ENCODE peak calls at places on chromosomes 11 and 22, in nine cellular contexts. I is esophagus muscularis mucosa, K is H9, O is AG04450, D is A549, Q is left ventricle myocardium inferior, X is AG10803, L is mammary epithelial cell, F is mucosa of descending colon. U is an unnamed sample.

GRCh38 chr22:35839811-35840739 is 122.4 kb downstream of the APOL5 start:
- DNase-seq in I (peak), X (peak), L (peak), O (peak), F (peak), Q (peak), K (peak), D (peak), U (peak)

GRCh38 chr22:28977481-28977971 is 84.1 kb downstream of the C22orf31 start:
- DNase-seq in L (peak), D (peak), O (no peak), F (no peak), K (no peak), X (no peak), I (no peak), Q (no peak), U (no peak)

GRCh38 chr11:68338041-68338800 is 25.8 kb downstream of the LRP5 start:
- DNase-seq in Q (no peak), K (no peak), L (peak), X (peak), I (no peak), D (peak), F (no peak), O (peak), U (no peak)

GRCh38 chr22:28442951-28443876 is 236.4 kb downstream of the TTC28 start:
- DNase-seq in K (peak), F (peak), X (peak), D (no peak), I (no peak), O (no peak), Q (peak), L (peak), U (no peak)

GRCh38 chr22:35397095-35397904 is 2.6 kb upstream of the MCM5 start:
- DNase-seq in F (no peak), D (peak), Q (no peak), L (no peak), I (no peak), X (no peak), O (no peak), K (no peak), U (no peak)

GRCh38 chr11:94243571-94244229 is 60.7 kb upstream of the IZUMO1R start:
- DNase-seq in L (no peak), I (no peak), O (no peak), X (no peak), Q (no peak), F (no peak), D (no peak), K (no peak), U (no peak)

GRCh38 chr11:44403587-44404322 is 93.8 kb upstream of the ALX4 start:
- DNase-seq in F (no peak), I (no peak), Q (no peak), L (no peak), X (no peak), O (no peak), K (no peak), D (no peak), U (no peak)

GRCh38 chr11:69949327-69949726 is 128.8 kb upstream of the ANO1 start:
- DNase-seq in X (peak), D (peak), L (peak), Q (peak), K (peak), I (no peak), O (no peak), F (peak), U (no peak)

GRCh38 chr11:18731949-18732821 is 6.2 kb upstream of the IGSF22 start:
- DNase-seq in I (no peak), K (peak), D (peak), L (peak), X (peak), O (no peak), F (no peak), Q (peak), U (no peak)

GRCh38 chr22:44724859-44725258 is 22.9 kb downstream of the PRR5 start:
- DNase-seq in X (no peak), I (no peak), F (no peak), K (no peak), O (no peak), L (no peak), Q (no peak), D (no peak), U (no peak)

GRCh38 chr22:18110194-18110943 is at the start of gene TUBA8:
- DNase-seq in Q (peak), X (peak), F (no peak), D (no peak), L (peak), O (no peak), I (no peak), K (peak), U (no peak)

GRCh38 chr11:9527481-9528140 is 45.9 kb upstream of the WEE1 start:
- DNase-seq in I (no peak), L (peak), D (peak), F (no peak), X (peak), K (no peak), Q (no peak), O (peak), U (no peak)

GRCh38 chr11:65421204-65422103 is 1.1 kb upstream of the NEAT1 start:
- DNase-seq in D (peak), K (peak), I (peak), O (peak), X (peak), L (peak), Q (peak), F (peak), U (peak)

GRCh38 chr11:131198161-131198560 is 172.3 kb upstream of the NTM start:
- DNase-seq in I (no peak), F (no peak), K (no peak), X (no peak), O (no peak), D (no peak), Q (no peak), L (no peak), U (no peak)

GRCh38 chr11:69699213-69699612 is 4.6 kb downstream of the FGF19 start:
- DNase-seq in F (no peak), O (no peak), Q (no peak), L (no peak), K (no peak), I (no peak), D (no peak), X (peak), U (no peak)

GRCh38 chr11:64245401-64245796 is 1.3 kb downstream of the PPP1R14B start:
- DNase-seq in X (no peak), Q (no peak), L (no peak), O (no peak), F (peak), I (no peak), D (no peak), K (no peak), U (no peak)

GRCh38 chr11:68904458-68904847 is 762 bp downstream of the IGHMBP2 start:
- DNase-seq in L (peak), X (no peak), D (peak), Q (peak), I (no peak), O (no peak), K (no peak), F (no peak), U (no peak)

GRCh38 chr11:79396674-79397073 is 44.2 kb downstream of the TENM4 start:
- DNase-seq in I (no peak), O (no peak), D (no peak), X (no peak), F (no peak), K (peak), Q (no peak), L (no peak), U (no peak)

GRCh38 chr11:7020183-7020917 is at the start of the genes NLRP14 and ZNF214:
- DNase-seq in I (peak), O (peak), X (peak), K (peak), D (peak), F (peak), L (peak), Q (peak), U (peak)

GRCh38 chr11:70095541-70096252 is 17.6 kb downstream of the ANO1 start:
- DNase-seq in L (no peak), D (no peak), X (no peak), I (no peak), Q (no peak), O (no peak), F (no peak), K (no peak), U (no peak)

GRCh38 chr11:99419991-99420390 is 399.2 kb downstream of the CNTN5 start:
- DNase-seq in D (no peak), X (no peak), K (no peak), I (no peak), F (no peak), Q (no peak), L (no peak), O (no peak), U (no peak)

GRCh38 chr11:6389921-6390717 is at the start of gene SMPD1:
- DNase-seq in L (peak), O (peak), I (peak), D (peak), F (peak), X (peak), K (peak), Q (peak), U (peak)

GRCh38 chr11:64334764-64335741 is 5.0 kb upstream of the CCDC88B start:
- DNase-seq in D (peak), O (peak), I (no peak), K (peak), L (peak), X (peak), Q (no peak), F (peak), U (no peak)

GRCh38 chr22:41535244-41535643 is 9.0 kb downstream of the POLR3H start:
- DNase-seq in O (no peak), X (no peak), I (no peak), F (no peak), D (peak), Q (no peak), L (no peak), K (peak), U (no peak)

GRCh38 chr11:72773291-72773690 is 20.6 kb downstream of the STARD10 start:
- DNase-seq in K (no peak), O (peak), L (peak), D (no peak), Q (peak), I (no peak), X (peak), F (no peak), U (no peak)

GRCh38 chr11:25860677-25861445 is 471.1 kb upstream of the ANO3 start:
- DNase-seq in F (no peak), X (no peak), O (peak), L (no peak), I (no peak), D (no peak), Q (no peak), K (no peak), U (no peak)

GRCh38 chr11:33885338-33886005 is 6.4 kb downstream of the LMO2 start:
- DNase-seq in D (no peak), F (no peak), K (no peak), O (no peak), I (no peak), L (no peak), X (no peak), Q (no peak), U (no peak)

GRCh38 chr22:36385491-36386350 is 2.0 kb downstream of the MYH9 start:
- DNase-seq in F (no peak), D (peak), Q (peak), X (peak), L (peak), O (no peak), K (no peak), I (no peak), U (no peak)

GRCh38 chr22:41922940-41923594 is 3.5 kb downstream of the TNFRSF13C start:
- DNase-seq in K (no peak), I (no peak), O (no peak), L (no peak), Q (no peak), D (no peak), F (no peak), X (no peak), U (no peak)

GRCh38 chr11:79243412-79244174 is 197.2 kb downstream of the TENM4 start:
- DNase-seq in Q (no peak), X (no peak), D (peak), L (no peak), K (no peak), I (no peak), O (no peak), F (no peak), U (no peak)

GRCh38 chr22:47218671-47219070 is 456.2 kb downstream of the TBC1D22A start:
- DNase-seq in F (no peak), Q (no peak), I (peak), K (no peak), X (no peak), O (no peak), L (no peak), D (no peak), U (peak)

GRCh38 chr11:16912607-16913006 is 101.6 kb downstream of the PLEKHA7 start:
- DNase-seq in K (peak), F (no peak), L (no peak), I (no peak), D (no peak), O (no peak), Q (no peak), X (no peak), U (no peak)

GRCh38 chr11:120067361-120068113 is 70.4 kb downstream of the TRIM29 start:
- DNase-seq in K (peak), D (no peak), L (no peak), X (no peak), Q (no peak), O (no peak), F (no peak), I (peak), U (peak)

GRCh38 chr11:67271548-67272284 is 5.4 kb downstream of the GRK2 start:
- DNase-seq in O (no peak), Q (no peak), I (no peak), D (no peak), L (no peak), X (no peak), F (peak), K (no peak), U (no peak)

GRCh38 chr11:129048911-129049310 is 106.2 kb upstream of the TP53AIP1 start:
- DNase-seq in K (no peak), Q (no peak), O (no peak), F (no peak), D (no peak), X (no peak), L (peak), I (no peak), U (no peak)

GRCh38 chr11:22331771-22332170 is 6.4 kb upstream of the SLC17A6 start:
- DNase-seq in O (no peak), D (no peak), K (no peak), Q (no peak), X (no peak), L (no peak), I (no peak), F (no peak), U (no peak)
- TF ChIP-seq CTCF in O (no peak), D (peak), K (peak), Q (no peak), X (no peak), L (peak), I (no peak), F (no peak), U (peak)

GRCh38 chr22:45907378-45907777 is 69.6 kb downstream of the WNT7B start:
- DNase-seq in Q (no peak), K (no peak), F (no peak), L (no peak), X (no peak), I (no peak), D (no peak), O (no peak), U (no peak)
- TF ChIP-seq CTCF in Q (no peak), K (no peak), F (no peak), L (no peak), X (no peak), I (no peak), D (no peak), O (no peak), U (no peak)

DNA sequence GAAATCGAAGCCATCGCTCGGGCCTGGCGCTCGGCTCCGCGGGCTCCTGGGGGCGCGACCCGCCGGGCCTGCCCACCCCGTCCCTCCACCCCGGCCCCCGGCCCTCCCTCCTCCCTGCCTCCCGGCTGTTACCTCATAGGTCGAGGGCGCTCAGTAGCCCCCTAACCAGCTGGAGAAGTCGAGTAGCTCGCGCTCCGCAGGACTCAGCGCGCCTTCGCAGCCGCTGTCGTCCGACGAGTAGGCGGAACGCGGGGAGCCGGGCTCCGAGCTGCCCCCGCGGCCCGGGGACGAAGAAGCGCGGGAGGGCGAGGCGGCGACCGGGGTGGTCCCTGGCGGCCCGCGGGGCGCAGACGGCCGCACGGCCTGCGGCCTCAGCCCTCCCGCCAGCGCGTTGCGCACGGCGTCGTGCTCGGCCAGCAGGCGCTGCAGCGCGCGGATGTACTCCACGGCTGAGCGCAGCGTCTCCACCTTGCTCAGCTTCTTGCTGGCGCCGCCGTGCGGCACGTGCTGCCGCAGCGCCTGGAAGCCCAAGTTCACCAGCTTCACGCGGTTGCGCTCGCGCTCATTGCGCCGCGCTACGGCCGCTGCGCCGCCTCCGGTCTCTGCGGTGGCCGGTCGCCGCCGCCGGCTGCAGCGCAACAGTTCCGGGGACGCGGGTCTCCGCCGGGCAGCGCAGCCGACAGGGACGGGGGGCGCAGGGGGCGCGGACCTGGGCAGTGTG is 627 bp downstream of the ASCL2 start:
- DNase-seq in F (peak), Q (no peak), X (peak), O (peak), K (peak), L (peak), D (peak), I (peak), U (no peak)
- TF ChIP-seq CTCF in F (no peak), Q (no peak), X (no peak), O (peak), K (peak), L (no peak), D (peak), I (no peak), U (no peak)

DNA sequence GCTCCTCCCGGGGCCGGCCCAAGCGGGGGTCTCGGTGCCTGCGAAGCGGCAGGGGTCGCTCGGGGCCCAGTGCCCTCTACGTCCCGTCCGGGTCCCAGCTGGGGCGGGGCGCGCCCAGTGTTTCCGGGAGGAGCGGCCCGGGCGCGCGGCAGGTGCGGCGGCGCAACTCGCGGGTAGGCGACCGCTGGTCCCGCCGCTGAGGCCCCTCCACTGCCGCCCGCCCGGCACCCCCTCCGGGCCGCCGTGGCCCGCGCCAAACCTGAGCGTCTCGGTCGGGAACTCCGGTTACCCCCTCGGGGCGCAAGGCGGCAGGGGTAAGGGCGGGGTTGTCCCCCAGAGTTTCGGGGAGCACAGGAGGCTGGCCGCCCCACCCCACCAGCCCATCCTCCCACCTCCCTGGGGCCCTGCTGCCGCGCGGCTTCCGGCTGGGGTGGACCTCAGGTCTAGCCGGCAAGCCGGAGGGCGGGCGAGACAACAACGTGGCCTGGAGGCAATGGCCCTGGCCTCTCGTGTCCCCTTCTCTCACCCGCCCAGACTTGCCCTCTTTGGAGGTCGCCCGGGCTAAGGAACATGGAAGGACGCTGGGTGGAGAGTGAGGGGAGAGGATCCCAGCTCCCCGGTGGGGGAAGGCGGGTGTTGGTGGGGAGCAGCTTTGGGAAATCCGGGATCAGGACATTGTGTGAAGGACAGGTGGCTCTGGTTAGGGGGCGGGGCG is 416 bp upstream of the CRACR2B start:
- DNase-seq in X (no peak), L (no peak), I (no peak), Q (no peak), D (no peak), O (no peak), K (peak), F (peak), U (no peak)
- TF ChIP-seq CTCF in X (no peak), L (no peak), I (no peak), Q (no peak), D (no peak), O (no peak), K (peak), F (no peak), U (no peak)

DNA sequence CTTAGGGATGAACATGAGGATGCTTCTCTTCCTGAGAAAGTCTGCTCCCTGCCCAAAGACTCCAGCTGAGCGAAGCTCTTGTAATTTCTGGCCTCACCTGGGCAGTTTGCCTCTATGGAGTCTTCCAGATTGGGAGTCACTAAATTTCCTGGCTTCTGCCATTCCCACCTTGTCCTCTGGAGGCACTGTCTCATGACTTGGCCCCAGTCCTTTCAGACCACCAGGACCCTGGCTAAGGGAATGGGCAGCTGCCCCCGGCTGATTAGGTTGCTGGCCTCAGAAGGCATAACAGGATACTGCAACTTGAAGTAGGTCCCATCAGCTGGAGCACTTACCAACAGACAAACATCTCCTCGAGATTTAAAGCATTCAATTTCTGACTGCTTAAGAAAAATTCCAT is 128.1 kb upstream of the SPON1 start:
- DNase-seq in D (peak), L (no peak), O (no peak), Q (no peak), I (no peak), X (no peak), F (no peak), K (peak), U (no peak)
- TF ChIP-seq CTCF in D (no peak), L (peak), O (peak), Q (no peak), I (no peak), X (peak), F (no peak), K (peak), U (peak)

GRCh38 chr22:39134366-39135091 is 18.0 kb downstream of the CBX7 start:
- DNase-seq in I (no peak), L (no peak), O (no peak), Q (no peak), K (peak), D (no peak), F (no peak), X (no peak), U (peak)

GRCh38 chr22:39132871-39133524 is 19.5 kb downstream of the CBX7 start:
- DNase-seq in X (no peak), D (no peak), O (no peak), Q (no peak), I (no peak), F (no peak), K (peak), L (no peak), U (peak)

GRCh38 chr22:39136317-39136716 is 16.2 kb downstream of the CBX7 start:
- DNase-seq in F (no peak), X (no peak), I (no peak), D (no peak), L (no peak), Q (no peak), K (no peak), O (no peak), U (no peak)

GRCh38 chr22:39133871-39134270 is 18.6 kb downstream of the CBX7 start:
- DNase-seq in I (no peak), F (no peak), L (no peak), Q (no peak), O (no peak), D (no peak), X (no peak), K (no peak), U (peak)

GRCh38 chr22:39135092-39135896 is 17.2 kb downstream of the CBX7 start:
- DNase-seq in I (no peak), F (no peak), L (peak), X (peak), D (peak), Q (peak), K (peak), O (no peak), U (peak)
- TF ChIP-seq CTCF in I (peak), F (no peak), L (peak), X (peak), D (peak), Q (peak), K (peak), O (peak), U (peak)

GRCh38 chr11:41461057-41461681 is 1.7 kb upstream of the LRRC4C start:
- DNase-seq in F (no peak), L (peak), D (peak), I (no peak), X (no peak), Q (no peak), O (no peak), K (no peak), U (no peak)
- TF ChIP-seq CTCF in F (peak), L (peak), D (peak), I (peak), X (peak), Q (peak), O (peak), K (peak), U (peak)

U was measured in osteocyte.